ENCODE peak calls at places on chromosomes 7 and 10, in four cellular contexts. Y, R, N and U are unnamed samples.

GRCh38 chr10:51694369-51694768 is 5.0 kb downstream of the CSTF2T start:
- DNase-seq in R (no peak), N (no peak), Y (no peak), U (no peak)

GRCh38 chr7:106064836-106065559 is 47.1 kb downstream of the SYPL1 start:
- DNase-seq in R (peak; percentile 67), Y (peak; percentile 99), N (no peak), U (no peak)

GRCh38 chr7:85612514-85612913 is 425.7 kb upstream of the SEMA3D start:
- DNase-seq in N (no peak), Y (no peak), R (no peak), U (no peak)

GRCh38 chr10:19325581-19325980 is 277.0 kb downstream of the MALRD1 start:
- DNase-seq in N (no peak), Y (no peak), R (no peak), U (no peak)

GRCh38 chr10:110399163-110400094 is 94.7 kb upstream of the SMNDC1 start:
- DNase-seq in Y (peak; percentile 85), N (no peak), R (peak; percentile 41), U (no peak)

GRCh38 chr7:108239501-108240225 is 109.5 kb upstream of the LAMB4 start:
- DNase-seq in Y (no peak), N (no peak), R (no peak), U (no peak)

GRCh38 chr10:132386419-132386831 is 10.6 kb upstream of the PWWP2B start:
- DNase-seq in N (no peak), R (no peak), Y (no peak), U (no peak)

GRCh38 chr10:44857363-44858016 is 53.6 kb upstream of the TMEM72 start:
- DNase-seq in N (peak; percentile 54), Y (peak; percentile 25), R (peak; percentile 56), U (peak; percentile 69)

GRCh38 chr10:126186746-126187145 is 201.5 kb downstream of the ADAM12 start:
- DNase-seq in N (no peak), R (no peak), Y (peak; percentile 13), U (no peak)

GRCh38 chr7:149766215-149766614 is 7.2 kb downstream of the ZNF467 start:
- DNase-seq in Y (no peak), N (no peak), R (no peak), U (no peak)

GRCh38 chr7:77199008-77199966 is at the start of gene FGL2:
- DNase-seq in R (peak; percentile 35), Y (no peak), N (peak; percentile 28), U (peak; percentile 46)

GRCh38 chr10:26318672-26319071 is 102.1 kb downstream of the GAD2 start:
- DNase-seq in Y (no peak), N (no peak), R (no peak), U (no peak)

GRCh38 chr10:100725041-100725440 is 20.3 kb upstream of the PAX2 start:
- DNase-seq in N (no peak), Y (no peak), R (no peak), U (no peak)

GRCh38 chr7:140251824-140252555 is 75.2 kb upstream of the KDM7A start:
- DNase-seq in Y (no peak), R (no peak), N (no peak), U (no peak)

GRCh38 chr7:70812511-70812910 is 319.4 kb upstream of the GALNT17 start:
- DNase-seq in Y (no peak), R (no peak), N (no peak), U (no peak)

GRCh38 chr7:156474241-156474743 is 166.3 kb upstream of the RNF32 start:
- DNase-seq in Y (peak; percentile 84), N (no peak), R (no peak), U (no peak)

GRCh38 chr7:69932034-69932628 is 333.9 kb downstream of the AUTS2 start:
- DNase-seq in R (no peak), Y (peak; percentile 53), N (no peak), U (peak; percentile 9)

GRCh38 chr10:132630666-132631347 is 93.2 kb downstream of the INPP5A start:
- DNase-seq in Y (no peak), R (no peak), N (no peak), U (no peak)

GRCh38 chr10:6255548-6256061 is 52.9 kb downstream of the PFKFB3 start:
- DNase-seq in N (no peak), Y (no peak), R (peak; percentile 62), U (no peak)

GRCh38 chr10:24853661-24854060 is 98.7 kb downstream of the PRTFDC1 start:
- DNase-seq in Y (no peak), N (no peak), R (no peak), U (no peak)

GRCh38 chr10:87585565-87586514 is 73.8 kb upstream of the PAPSS2 start:
- DNase-seq in R (peak; percentile 53), Y (peak; percentile 28), N (no peak), U (no peak)

GRCh38 chr10:10911471-10911921 is 106.2 kb upstream of the CELF2 start:
- DNase-seq in N (no peak), Y (no peak), R (peak; percentile 78), U (no peak)

GRCh38 chr10:17865351-17865750 is 56.2 kb downstream of the MRC1 start:
- DNase-seq in Y (no peak), N (no peak), R (no peak), U (no peak)

GRCh38 chr10:93393231-93393630 is 88.9 kb downstream of the MYOF start:
- DNase-seq in N (no peak), R (no peak), Y (no peak), U (no peak)

GRCh38 chr7:66348959-66349358 is 143.8 kb downstream of the TPST1 start:
- DNase-seq in R (no peak), N (no peak), Y (no peak), U (no peak)

GRCh38 chr7:5424689-5425506 is 1.3 kb upstream of the TNRC18 start:
- DNase-seq in N (no peak), R (peak; percentile 54), Y (peak; percentile 55), U (no peak)

GRCh38 chr7:108181073-108181985 is 51.2 kb upstream of the LAMB4 start:
- DNase-seq in R (no peak), Y (peak; percentile 41), N (no peak), U (no peak)

GRCh38 chr10:97633921-97634320 is 621 bp upstream of the MORN4 start:
- DNase-seq in Y (peak; percentile 22), R (no peak), N (peak; percentile 21), U (peak; percentile 39)

GRCh38 chr7:30142710-30143109 is 7.9 kb downstream of the MTURN start:
- DNase-seq in R (peak; percentile 65), Y (peak; percentile 86), N (no peak), U (no peak)

GRCh38 chr7:1024876-1025746 is 19.2 kb upstream of the GPR146 start:
- DNase-seq in Y (no peak), N (no peak), R (no peak), U (no peak)